ENCODE peak calls at places on chromosomes 3 and 15, in five cellular contexts. N is GM12878, O is WTC11, C is H1, H is K562. P is an unnamed sample.

GRCh38 chr15:89486726-89487050 is 9.7 kb downstream of the RHCG start:
- DNase-seq in N (no peak), O (peak), C (no peak), H (peak), P (no peak)

GRCh38 chr3:48440590-48440958 is 517 bp downstream of the TMA7 start:
- DNase-seq in N (no peak), O (no peak), C (no peak), H (no peak), P (no peak)

GRCh38 chr3:157092219-157092618 is 67.7 kb downstream of the CCNL1 start:
- DNase-seq in N (no peak), O (no peak), C (no peak), H (no peak), P (no peak)

GRCh38 chr15:65165875-65166274 is 19.3 kb downstream of the CLPX start:
- DNase-seq in N (no peak), O (no peak), C (no peak), H (no peak), P (no peak)

GRCh38 chr15:73357999-73358665 is 10.6 kb downstream of the HCN4 start:
- DNase-seq in N (no peak), O (no peak), C (no peak), H (no peak), P (peak)

GRCh38 chr3:107668963-107669362 is 146.2 kb downstream of the BBX start:
- DNase-seq in N (no peak), O (no peak), C (no peak), H (no peak), P (no peak)

GRCh38 chr3:184180165-184180564 is 5.5 kb downstream of the AP2M1 start:
- DNase-seq in N (no peak), O (no peak), C (no peak), H (peak), P (no peak)

GRCh38 chr3:89155811-89156210 is 48.4 kb downstream of the EPHA3 start:
- DNase-seq in N (no peak), O (no peak), C (no peak), H (no peak), P (no peak)

GRCh38 chr15:27853624-27854455 is 245.3 kb downstream of the OCA2 start:
- DNase-seq in N (no peak), O (no peak), C (no peak), H (no peak), P (no peak)

GRCh38 chr3:73572371-73572770 is 52.4 kb downstream of the PDZRN3 start:
- DNase-seq in N (no peak), O (no peak), C (no peak), H (no peak), P (no peak)

GRCh38 chr3:29144807-29145206 is 136.1 kb upstream of the RBMS3 start:
- DNase-seq in N (no peak), O (no peak), C (no peak), H (no peak), P (no peak)

GRCh38 chr15:28899061-28899738 is 13.4 kb downstream of the APBA2 start:
- DNase-seq in N (no peak), O (no peak), C (no peak), H (no peak), P (no peak)

GRCh38 chr15:78077053-78077859 is at the start of gene TBC1D2B:
- DNase-seq in N (no peak), O (peak), C (no peak), H (peak), P (no peak)

GRCh38 chr3:153070153-153070868 is 91.7 kb upstream of the RAP2B start:
- DNase-seq in N (no peak), O (no peak), C (no peak), H (peak), P (no peak)

GRCh38 chr3:122577409-122578028 is at the start of gene PARP15:
- DNase-seq in N (no peak), O (peak), C (peak), H (no peak), P (no peak)

GRCh38 chr15:65354835-65355172 is 23.0 kb downstream of the IGDCC3 start:
- DNase-seq in N (no peak), O (no peak), C (no peak), H (no peak), P (no peak)

GRCh38 chr3:24365168-24365567 is 129.5 kb downstream of the THRB start:
- DNase-seq in N (no peak), O (no peak), C (no peak), H (no peak), P (peak)

GRCh38 chr15:32993285-32993684 is 201.2 kb downstream of the FMN1 start:
- DNase-seq in N (no peak), O (no peak), C (no peak), H (no peak), P (no peak)

GRCh38 chr3:16761576-16761975 is 123.2 kb upstream of the PLCL2 start:
- DNase-seq in N (no peak), O (no peak), C (no peak), H (no peak), P (no peak)

GRCh38 chr3:3586843-3587626 is 212.2 kb upstream of the LRRN1 start:
- DNase-seq in N (no peak), O (no peak), C (no peak), H (no peak), P (no peak)

GRCh38 chr3:48694610-48695051 is 8.9 kb upstream of the NCKIPSD start:
- DNase-seq in N (no peak), O (no peak), C (no peak), H (no peak), P (no peak)

GRCh38 chr3:177758131-177758530 is 560.8 kb upstream of the TBL1XR1 start:
- DNase-seq in N (no peak), O (no peak), C (no peak), H (no peak), P (no peak)

GRCh38 chr15:80010131-80010673 is 39.2 kb upstream of the BCL2A1 start:
- DNase-seq in N (no peak), O (no peak), C (no peak), H (no peak), P (no peak)

GRCh38 chr3:31408720-31409119 is 124.0 kb upstream of the STT3B start:
- DNase-seq in N (no peak), O (no peak), C (no peak), H (peak), P (no peak)

GRCh38 chr15:35506272-35506870 is 39.6 kb downstream of the DPH6 start:
- DNase-seq in N (no peak), O (no peak), C (no peak), H (no peak), P (peak)

GRCh38 chr15:35810007-35810406 is 264.0 kb upstream of the DPH6 start:
- DNase-seq in N (no peak), O (no peak), C (no peak), H (no peak), P (no peak)

GRCh38 chr3:195066441-195066841 is 204.5 kb downstream of the XXYLT1 start:
- DNase-seq in N (no peak), O (no peak), C (no peak), H (no peak), P (no peak)

GRCh38 chr3:197376020-197376419 is 77.6 kb upstream of the DLG1 start:
- DNase-seq in N (no peak), O (no peak), C (no peak), H (no peak), P (no peak)

GRCh38 chr15:90079619-90080559 is 22.4 kb downstream of the IDH2 start:
- DNase-seq in N (no peak), O (no peak), C (no peak), H (no peak), P (no peak)

GRCh38 chr15:34011476-34011875 is 27.5 kb downstream of the AVEN start:
- DNase-seq in N (no peak), O (no peak), C (no peak), H (no peak), P (no peak)

GRCh38 chr15:75640483-75641175 is 605 bp upstream of the IMP3 start:
- DNase-seq in N (peak), O (peak), C (no peak), H (peak), P (peak)

GRCh38 chr3:81776643-81777042 is 15.2 kb upstream of the GBE1 start:
- DNase-seq in N (no peak), O (no peak), C (no peak), H (no peak), P (no peak)

GRCh38 chr3:123084192-123084591 is 17.4 kb downstream of the PDIA5 start:
- DNase-seq in N (no peak), O (no peak), C (no peak), H (peak), P (peak)

GRCh38 chr15:72796515-72797337 is 13.2 kb upstream of the ADPGK start:
- DNase-seq in N (no peak), O (peak), C (no peak), H (peak), P (no peak)

GRCh38 chr15:88982304-88982945 is 69.2 kb upstream of the MFGE8 start:
- DNase-seq in N (peak), O (no peak), C (no peak), H (peak), P (no peak)

GRCh38 chr15:99455796-99456160 is 110.0 kb upstream of the MEF2A start:
- DNase-seq in N (no peak), O (no peak), C (no peak), H (no peak), P (no peak)

GRCh38 chr3:158992466-158992865 is 190.6 kb downstream of the MFSD1 start:
- DNase-seq in N (no peak), O (no peak), C (no peak), H (no peak), P (no peak)

DNA sequence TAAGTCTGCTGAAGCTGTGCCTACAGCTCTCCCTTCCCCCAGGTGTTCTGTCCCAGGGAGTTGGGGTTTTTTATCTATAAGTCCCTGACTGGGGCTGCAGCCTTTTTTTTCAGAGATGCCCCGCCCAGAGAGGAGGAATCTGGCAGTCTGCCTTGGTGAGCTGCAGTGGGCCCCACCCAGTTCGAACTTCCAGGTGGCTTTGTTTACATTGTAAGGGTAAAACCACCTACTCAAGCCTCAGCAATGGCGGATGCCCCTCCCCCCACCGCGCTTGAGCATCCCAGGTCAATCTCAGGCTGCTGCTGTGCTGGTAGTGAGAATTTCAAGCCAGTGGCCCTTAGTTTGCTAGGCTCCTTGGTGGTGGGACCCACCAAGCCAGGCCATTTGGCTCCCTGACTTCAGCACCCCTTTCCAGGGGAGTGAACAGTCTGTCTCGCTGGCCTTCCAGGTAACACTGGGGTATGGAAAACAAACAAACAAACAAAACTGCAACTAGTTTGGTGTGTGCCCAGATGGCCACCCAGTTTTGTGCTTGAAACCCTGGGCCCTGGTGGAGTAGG is 189.4 kb downstream of the MFSD1 start:
- DNase-seq in N (no peak), O (peak), C (peak), H (peak), P (no peak)
- TF ChIP-seq ATF2 in N (no peak), O (no peak), C (no peak), H (no peak), P (no peak)

GRCh38 chr3:127150915-127151564 is 41.9 kb upstream of the PRR23E start:
- DNase-seq in N (no peak), O (no peak), C (no peak), H (no peak), P (no peak)

GRCh38 chr3:127153506-127153815 is 39.5 kb upstream of the PRR23E start:
- DNase-seq in N (no peak), O (no peak), C (no peak), H (no peak), P (no peak)

GRCh38 chr3:127152676-127153505 is 40.0 kb upstream of the PRR23E start:
- DNase-seq in N (no peak), O (no peak), C (no peak), H (no peak), P (no peak)

GRCh38 chr3:127149621-127150310 is 43.2 kb upstream of the PRR23E start:
- DNase-seq in N (no peak), O (no peak), C (no peak), H (no peak), P (no peak)

GRCh38 chr3:127151992-127152391 is 40.9 kb upstream of the PRR23E start:
- DNase-seq in N (no peak), O (no peak), C (no peak), H (no peak), P (no peak)
- TF ChIP-seq ATF2 in N (no peak), O (no peak), C (no peak), H (no peak), P (no peak)

GRCh38 chr3:181885868-181886630 is 174.3 kb downstream of the SOX2 start:
- DNase-seq in N (no peak), O (no peak), C (no peak), H (no peak), P (no peak)

GRCh38 chr3:181879926-181880325 is 168.2 kb downstream of the SOX2 start:
- DNase-seq in N (no peak), O (no peak), C (no peak), H (no peak), P (no peak)

GRCh38 chr3:181880339-181880738 is 168.6 kb downstream of the SOX2 start:
- DNase-seq in N (no peak), O (no peak), C (no peak), H (no peak), P (no peak)
- TF ChIP-seq ATF2 in N (no peak), O (no peak), C (no peak), H (no peak), P (no peak)

GRCh38 chr15:55789066-55789660 is 46.2 kb upstream of the PRTG start:
- DNase-seq in N (no peak), O (peak), C (no peak), H (peak), P (no peak)
- TF ChIP-seq ATF2 in N (no peak), O (no peak), C (no peak), H (no peak), P (no peak)

GRCh38 chr15:74402873-74403589 is 30.7 kb downstream of the SEMA7A start:
- DNase-seq in N (peak), O (no peak), C (no peak), H (no peak), P (no peak)

GRCh38 chr15:74400313-74400850 is 32.9 kb upstream of the CYP11A1 start:
- DNase-seq in N (no peak), O (no peak), C (no peak), H (no peak), P (no peak)

GRCh38 chr15:74402337-74402839 is 31.4 kb downstream of the SEMA7A start:
- DNase-seq in N (no peak), O (no peak), C (no peak), H (no peak), P (no peak)

GRCh38 chr15:74399511-74400312 is 32.3 kb upstream of the CYP11A1 start:
- DNase-seq in N (no peak), O (no peak), C (no peak), H (no peak), P (no peak)

DNA sequence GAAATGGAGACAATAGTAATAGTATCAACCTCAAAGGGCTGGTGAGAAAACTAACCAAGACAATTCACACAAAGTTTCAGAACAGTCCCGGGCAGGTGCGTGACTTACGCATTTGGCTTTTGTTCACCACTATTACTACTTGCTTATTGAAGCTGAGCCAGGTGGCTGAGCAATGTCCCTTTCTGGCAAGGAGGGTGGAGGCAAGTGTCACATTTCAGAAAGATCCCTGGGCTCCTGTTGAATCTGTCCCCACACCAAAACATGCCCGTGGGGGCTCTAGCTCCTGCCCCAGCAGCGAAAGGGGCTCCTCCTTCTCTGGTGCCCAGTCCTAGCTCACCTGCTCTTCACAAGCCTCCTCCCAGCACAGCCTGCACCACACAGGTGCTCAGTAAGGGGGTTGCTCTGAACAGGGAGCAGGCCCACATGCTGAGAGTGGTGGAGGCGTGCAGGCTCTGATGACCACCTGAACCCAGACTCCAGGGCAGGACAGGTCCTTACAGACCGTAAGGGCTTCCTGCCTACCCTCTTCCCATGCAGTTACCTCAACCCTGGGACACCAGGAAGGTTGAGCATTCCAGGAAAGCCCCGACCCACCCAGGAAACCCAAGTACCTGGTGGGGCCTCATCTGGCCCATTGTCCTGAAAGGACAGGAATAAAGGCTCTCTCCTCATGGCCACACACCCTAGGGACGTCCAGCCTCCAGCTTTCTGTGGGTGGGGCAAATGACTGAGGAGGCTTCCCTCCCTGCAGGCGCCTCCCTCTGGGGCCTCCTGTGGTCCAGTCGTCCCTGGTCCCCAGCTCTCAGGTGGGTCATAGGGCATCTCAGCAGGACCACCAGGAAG is 32.6 kb downstream of the SEMA7A start:
- DNase-seq in N (peak), O (no peak), C (no peak), H (no peak), P (no peak)
- TF ChIP-seq ATF2 in N (no peak), O (no peak), C (no peak), H (no peak), P (no peak)

DNA sequence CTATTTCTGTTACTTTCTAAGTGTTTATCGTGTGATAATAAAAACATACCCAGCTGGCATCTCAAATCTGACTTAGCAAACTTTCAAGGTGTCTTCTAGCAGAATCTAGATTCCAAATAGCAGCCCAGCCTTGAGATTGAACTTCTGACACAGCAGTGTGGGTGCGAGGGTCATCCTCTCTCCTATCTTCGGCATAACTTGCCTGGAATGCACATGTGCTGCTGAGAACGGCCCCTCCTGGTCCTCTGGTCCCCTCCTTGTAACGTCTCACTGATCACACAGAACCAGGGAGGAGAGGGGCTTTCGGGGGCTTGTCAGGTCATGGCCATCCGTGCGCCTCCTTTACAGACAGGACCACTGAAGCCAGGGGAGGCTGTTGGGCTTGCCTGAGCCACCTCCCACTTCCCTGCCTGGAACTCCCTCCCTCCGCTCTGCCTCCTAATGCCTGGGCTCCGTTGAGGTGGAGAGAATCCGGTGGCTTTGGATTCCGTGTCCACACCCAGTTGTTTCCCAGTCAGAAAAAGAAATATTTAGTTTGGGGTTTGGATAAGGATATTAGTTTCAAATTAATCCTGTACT is 344.4 kb upstream of the C2CD4B start:
- DNase-seq in N (no peak), O (no peak), C (no peak), H (no peak), P (no peak)
- TF ChIP-seq ATF2 in N (no peak), O (no peak), C (no peak), H (no peak), P (no peak)

GRCh38 chr3:111591555-111591954 is 3.6 kb downstream of the ZBED2 start:
- DNase-seq in N (no peak), O (no peak), C (no peak), H (no peak), P (no peak)

GRCh38 chr3:111589303-111590095 is 5.6 kb downstream of the ZBED2 start:
- DNase-seq in N (no peak), O (no peak), C (no peak), H (no peak), P (no peak)

GRCh38 chr3:111592143-111592542 is 3.0 kb downstream of the ZBED2 start:
- DNase-seq in N (no peak), O (no peak), C (no peak), H (no peak), P (no peak)

GRCh38 chr3:111588527-111588926 is 6.6 kb downstream of the ZBED2 start:
- DNase-seq in N (no peak), O (no peak), C (no peak), H (no peak), P (no peak)

DNA sequence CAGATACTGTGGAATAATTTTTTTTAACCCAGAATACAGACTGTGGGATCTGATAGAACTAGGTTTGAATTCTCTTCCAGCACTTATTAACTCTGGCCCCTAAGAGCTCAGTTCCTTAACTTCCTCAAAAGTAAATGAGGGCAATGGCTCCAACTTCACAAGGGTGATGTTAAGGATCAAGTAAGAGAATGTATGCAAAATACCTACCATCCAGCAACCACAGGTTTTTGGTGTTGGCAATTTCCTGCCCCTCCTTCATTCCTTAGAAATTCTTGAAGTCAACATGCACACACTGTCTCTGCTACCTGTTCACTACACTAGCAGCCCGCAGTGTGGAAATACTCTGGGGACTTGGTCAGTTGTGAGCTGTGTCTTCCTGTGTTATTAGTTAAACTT is 5.1 kb downstream of the ZBED2 start:
- DNase-seq in N (no peak), O (no peak), C (no peak), H (no peak), P (no peak)
- TF ChIP-seq ATF2 in N (no peak), O (no peak), C (no peak), H (no peak), P (no peak)

GRCh38 chr3:38117748-38118420 is 19.0 kb downstream of the ACAA1 start:
- DNase-seq in N (peak), O (peak), C (no peak), H (peak), P (peak)
- TF ChIP-seq ATF2 in N (no peak), O (no peak), C (no peak), H (no peak), P (peak)

P was measured in HepG2.